ENCODE peak calls at places on chromosome 22, in six cellular contexts. One of them, this sample, is unnamed.

GRCh38 chr22:46081036-46081830 is 69.1 kb upstream of the PPARA start:
- DNase-seq in thoracic aorta: no peak
- DNase-seq in A549: no peak
- DNase-seq in CD4-positive, alpha-beta T cell: no peak
- DNase-seq in neural progenitor cell: no peak
- DNase-seq in body of pancreas: no peak
- DNase-seq in this sample: no peak

GRCh38 chr22:50105529-50106100 is 15.8 kb downstream of the MOV10L1 start:
- DNase-seq in thoracic aorta: no peak
- DNase-seq in A549: no peak
- DNase-seq in CD4-positive, alpha-beta T cell: no peak
- DNase-seq in neural progenitor cell: no peak
- DNase-seq in body of pancreas: peak
- DNase-seq in this sample: no peak

GRCh38 chr22:49728566-49729271 is 99.0 kb downstream of the BRD1 start:
- DNase-seq in thoracic aorta: no peak
- DNase-seq in A549: no peak
- DNase-seq in CD4-positive, alpha-beta T cell: no peak
- DNase-seq in neural progenitor cell: no peak
- DNase-seq in body of pancreas: no peak
- DNase-seq in this sample: no peak

GRCh38 chr22:23315341-23315917 is 135.1 kb downstream of the BCR start:
- DNase-seq in thoracic aorta: no peak
- DNase-seq in A549: peak
- DNase-seq in CD4-positive, alpha-beta T cell: peak
- DNase-seq in neural progenitor cell: peak
- DNase-seq in body of pancreas: peak
- DNase-seq in this sample: peak

GRCh38 chr22:18991138-18991432 is 55.0 kb upstream of the PRODH start:
- DNase-seq in thoracic aorta: no peak
- DNase-seq in A549: no peak
- DNase-seq in CD4-positive, alpha-beta T cell: no peak
- DNase-seq in neural progenitor cell: no peak
- DNase-seq in body of pancreas: no peak
- DNase-seq in this sample: no peak

GRCh38 chr22:19979712-19980493 is 36.7 kb downstream of the ARVCF start:
- DNase-seq in thoracic aorta: no peak
- DNase-seq in A549: no peak
- DNase-seq in CD4-positive, alpha-beta T cell: no peak
- DNase-seq in neural progenitor cell: no peak
- DNase-seq in body of pancreas: no peak
- DNase-seq in this sample: no peak

GRCh38 chr22:50304528-50305392 is 2.7 kb downstream of the PLXNB2 start:
- DNase-seq in thoracic aorta: no peak
- DNase-seq in A549: peak
- DNase-seq in CD4-positive, alpha-beta T cell: no peak
- DNase-seq in neural progenitor cell: no peak
- DNase-seq in body of pancreas: peak
- DNase-seq in this sample: peak

GRCh38 chr22:48919187-48919590 is 908.5 kb downstream of the BRD1 start:
- DNase-seq in thoracic aorta: no peak
- DNase-seq in A549: no peak
- DNase-seq in CD4-positive, alpha-beta T cell: no peak
- DNase-seq in neural progenitor cell: peak
- DNase-seq in body of pancreas: no peak
- DNase-seq in this sample: no peak

GRCh38 chr22:49292909-49293308 is 534.8 kb downstream of the BRD1 start:
- DNase-seq in thoracic aorta: no peak
- DNase-seq in A549: no peak
- DNase-seq in CD4-positive, alpha-beta T cell: no peak
- DNase-seq in neural progenitor cell: no peak
- DNase-seq in body of pancreas: no peak
- DNase-seq in this sample: no peak

GRCh38 chr22:26681395-26681821 is 24.0 kb downstream of the MIAT start:
- DNase-seq in thoracic aorta: no peak
- DNase-seq in A549: no peak
- DNase-seq in CD4-positive, alpha-beta T cell: no peak
- DNase-seq in neural progenitor cell: peak
- DNase-seq in body of pancreas: no peak
- DNase-seq in this sample: no peak

GRCh38 chr22:23061471-23062280 is 8.6 kb upstream of the GNAZ start:
- DNase-seq in thoracic aorta: no peak
- DNase-seq in A549: no peak
- DNase-seq in CD4-positive, alpha-beta T cell: no peak
- DNase-seq in neural progenitor cell: no peak
- DNase-seq in body of pancreas: no peak
- DNase-seq in this sample: no peak

GRCh38 chr22:25169278-25170031 is 30.2 kb upstream of the CRYBB3 start:
- DNase-seq in thoracic aorta: no peak
- DNase-seq in A549: no peak
- DNase-seq in CD4-positive, alpha-beta T cell: no peak
- DNase-seq in neural progenitor cell: no peak
- DNase-seq in body of pancreas: no peak
- DNase-seq in this sample: no peak

GRCh38 chr22:50104149-50104548 is 14.3 kb downstream of the MOV10L1 start:
- DNase-seq in thoracic aorta: no peak
- DNase-seq in A549: no peak
- DNase-seq in CD4-positive, alpha-beta T cell: no peak
- DNase-seq in neural progenitor cell: no peak
- DNase-seq in body of pancreas: no peak
- DNase-seq in this sample: no peak

GRCh38 chr22:32217465-32217864 is 12.6 kb upstream of the RFPL2 start:
- DNase-seq in thoracic aorta: no peak
- DNase-seq in A549: no peak
- DNase-seq in CD4-positive, alpha-beta T cell: no peak
- DNase-seq in neural progenitor cell: no peak
- DNase-seq in body of pancreas: no peak
- DNase-seq in this sample: no peak

GRCh38 chr22:49934144-49934890 is 15.9 kb downstream of the CRELD2 start:
- DNase-seq in thoracic aorta: no peak
- DNase-seq in A549: no peak
- DNase-seq in CD4-positive, alpha-beta T cell: no peak
- DNase-seq in neural progenitor cell: no peak
- DNase-seq in body of pancreas: peak
- DNase-seq in this sample: no peak

GRCh38 chr22:27775698-27776409 is 25.7 kb downstream of the MN1 start:
- DNase-seq in thoracic aorta: no peak
- DNase-seq in A549: no peak
- DNase-seq in CD4-positive, alpha-beta T cell: no peak
- DNase-seq in neural progenitor cell: peak
- DNase-seq in body of pancreas: no peak
- DNase-seq in this sample: no peak

GRCh38 chr22:17334054-17334453 is 35.2 kb upstream of the CECR2 start:
- DNase-seq in thoracic aorta: no peak
- DNase-seq in A549: no peak
- DNase-seq in CD4-positive, alpha-beta T cell: no peak
- DNase-seq in neural progenitor cell: no peak
- DNase-seq in body of pancreas: no peak
- DNase-seq in this sample: no peak

GRCh38 chr22:19800761-19801244 is 40.2 kb downstream of the TBX1 start:
- DNase-seq in thoracic aorta: no peak
- DNase-seq in A549: peak
- DNase-seq in CD4-positive, alpha-beta T cell: no peak
- DNase-seq in neural progenitor cell: peak
- DNase-seq in body of pancreas: no peak
- DNase-seq in this sample: no peak

GRCh38 chr22:26464312-26464711 is 19.3 kb downstream of the HPS4 start:
- DNase-seq in thoracic aorta: no peak
- DNase-seq in A549: no peak
- DNase-seq in CD4-positive, alpha-beta T cell: no peak
- DNase-seq in neural progenitor cell: no peak
- DNase-seq in body of pancreas: peak
- DNase-seq in this sample: no peak

GRCh38 chr22:41099036-41099435 is 6.6 kb downstream of the EP300 start:
- DNase-seq in thoracic aorta: no peak
- DNase-seq in A549: no peak
- DNase-seq in CD4-positive, alpha-beta T cell: no peak
- DNase-seq in neural progenitor cell: no peak
- DNase-seq in body of pancreas: no peak
- DNase-seq in this sample: no peak
- H3K27ac ChIP-seq in thoracic aorta: no peak
- H3K27ac ChIP-seq in A549: no peak
- H3K27ac ChIP-seq in CD4-positive, alpha-beta T cell: no peak
- H3K27ac ChIP-seq in neural progenitor cell: no peak
- H3K27ac ChIP-seq in body of pancreas: no peak
- H3K27ac ChIP-seq in this sample: no peak

GRCh38 chr22:47147572-47147971 is 385.1 kb downstream of the TBC1D22A start:
- DNase-seq in thoracic aorta: no peak
- DNase-seq in A549: no peak
- DNase-seq in CD4-positive, alpha-beta T cell: no peak
- DNase-seq in neural progenitor cell: no peak
- DNase-seq in body of pancreas: no peak
- DNase-seq in this sample: no peak
- H3K27ac ChIP-seq in thoracic aorta: no peak
- H3K27ac ChIP-seq in A549: no peak
- H3K27ac ChIP-seq in CD4-positive, alpha-beta T cell: no peak
- H3K27ac ChIP-seq in neural progenitor cell: no peak
- H3K27ac ChIP-seq in body of pancreas: no peak
- H3K27ac ChIP-seq in this sample: no peak

GRCh38 chr22:43390166-43390565 is 21.6 kb upstream of the MPPED1 start:
- DNase-seq in thoracic aorta: no peak
- DNase-seq in A549: no peak
- DNase-seq in CD4-positive, alpha-beta T cell: no peak
- DNase-seq in neural progenitor cell: no peak
- DNase-seq in body of pancreas: no peak
- DNase-seq in this sample: no peak
- H3K27ac ChIP-seq in thoracic aorta: no peak
- H3K27ac ChIP-seq in A549: no peak
- H3K27ac ChIP-seq in CD4-positive, alpha-beta T cell: no peak
- H3K27ac ChIP-seq in neural progenitor cell: no peak
- H3K27ac ChIP-seq in body of pancreas: no peak
- H3K27ac ChIP-seq in this sample: no peak

GRCh38 chr22:29831186-29831921 is 6.7 kb downstream of the ASCC2 start:
- DNase-seq in thoracic aorta: no peak
- DNase-seq in A549: no peak
- DNase-seq in CD4-positive, alpha-beta T cell: no peak
- DNase-seq in neural progenitor cell: no peak
- DNase-seq in body of pancreas: no peak
- DNase-seq in this sample: no peak
- H3K27ac ChIP-seq in thoracic aorta: no peak
- H3K27ac ChIP-seq in A549: no peak
- H3K27ac ChIP-seq in CD4-positive, alpha-beta T cell: no peak
- H3K27ac ChIP-seq in neural progenitor cell: no peak
- H3K27ac ChIP-seq in body of pancreas: no peak
- H3K27ac ChIP-seq in this sample: no peak

GRCh38 chr22:39148024-39148726 is 4.3 kb downstream of the CBX7 start:
- DNase-seq in thoracic aorta: no peak
- DNase-seq in A549: no peak
- DNase-seq in CD4-positive, alpha-beta T cell: no peak
- DNase-seq in neural progenitor cell: no peak
- DNase-seq in body of pancreas: no peak
- DNase-seq in this sample: no peak
- H3K27ac ChIP-seq in thoracic aorta: peak
- H3K27ac ChIP-seq in A549: no peak
- H3K27ac ChIP-seq in CD4-positive, alpha-beta T cell: peak
- H3K27ac ChIP-seq in neural progenitor cell: no peak
- H3K27ac ChIP-seq in body of pancreas: peak
- H3K27ac ChIP-seq in this sample: no peak

GRCh38 chr22:40428796-40429195 is 58.4 kb downstream of the SGSM3 start:
- DNase-seq in thoracic aorta: no peak
- DNase-seq in A549: no peak
- DNase-seq in CD4-positive, alpha-beta T cell: no peak
- DNase-seq in neural progenitor cell: no peak
- DNase-seq in body of pancreas: no peak
- DNase-seq in this sample: no peak
- H3K27ac ChIP-seq in thoracic aorta: no peak
- H3K27ac ChIP-seq in A549: no peak
- H3K27ac ChIP-seq in CD4-positive, alpha-beta T cell: no peak
- H3K27ac ChIP-seq in neural progenitor cell: no peak
- H3K27ac ChIP-seq in body of pancreas: no peak
- H3K27ac ChIP-seq in this sample: no peak

DNA sequence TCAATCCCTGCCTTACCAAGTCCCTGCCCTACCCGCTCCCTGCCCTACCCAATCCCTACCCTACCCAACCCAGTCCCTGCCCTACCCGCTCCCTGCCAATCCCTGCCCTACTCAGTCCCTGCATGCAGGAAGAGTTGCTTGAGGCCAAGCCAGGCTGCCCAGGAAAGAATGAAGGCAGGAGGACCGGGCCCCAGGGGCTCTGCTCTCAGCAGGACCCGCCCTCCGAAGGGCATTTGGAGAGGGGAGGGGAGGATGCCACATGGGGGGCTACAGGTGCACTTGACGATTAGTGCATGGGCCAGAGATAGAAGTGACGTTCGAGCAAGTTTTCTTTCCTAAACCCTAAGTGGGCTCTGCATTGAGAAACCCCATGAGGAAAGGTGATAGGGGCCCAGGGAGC is 581.2 kb downstream of the TBC1D22A start:
- DNase-seq in thoracic aorta: no peak
- DNase-seq in A549: no peak
- DNase-seq in CD4-positive, alpha-beta T cell: no peak
- DNase-seq in neural progenitor cell: no peak
- DNase-seq in body of pancreas: no peak
- DNase-seq in this sample: no peak
- H3K27ac ChIP-seq in thoracic aorta: no peak
- H3K27ac ChIP-seq in A549: no peak
- H3K27ac ChIP-seq in CD4-positive, alpha-beta T cell: no peak
- H3K27ac ChIP-seq in neural progenitor cell: no peak
- H3K27ac ChIP-seq in body of pancreas: no peak
- H3K27ac ChIP-seq in this sample: no peak